ENCODE peak calls at places on chromosomes 3 and 15, in five cellular contexts. S is stimulated activated naive B cell treated with anti-CD40 and anti-IgM and Interleukin-4, amounts not matched to agents 10 μg/mL and 1 μg/mL and 100 μg/mL, for 72 hours; U is left colon; R is ovary; G is activated CD4-positive, alpha-beta T cell treated with anti-CD3 and anti-CD28 coated beads for 36 hours. J is an unnamed sample.

GRCh38 chr15:38893920-38894259 is 329.3 kb upstream of the RASGRP1 start:
- DNase-seq in U (no peak), G (no peak), S (no peak), R (no peak), J (no peak)

GRCh38 chr15:74655424-74655823 is 39.8 kb downstream of the CLK3 start:
- DNase-seq in G (peak; percentile 25), R (no peak), S (no peak), U (no peak), J (no peak)

GRCh38 chr15:38526158-38526557 is 38.5 kb downstream of the RASGRP1 start:
- DNase-seq in U (no peak), R (no peak), G (no peak), S (no peak), J (no peak)

GRCh38 chr15:89341316-89342005 is 6.8 kb upstream of the POLG start:
- DNase-seq in G (no peak), S (no peak), U (no peak), R (no peak), J (no peak)

GRCh38 chr3:193714523-193715137 is 121.6 kb downstream of the OPA1 start:
- DNase-seq in R (no peak), U (no peak), G (no peak), S (no peak), J (no peak)

GRCh38 chr3:60956729-60957128 is 294.5 kb downstream of the FHIT start:
- DNase-seq in R (no peak), S (no peak), G (no peak), U (no peak), J (no peak)

GRCh38 chr15:65778269-65778668 is 13.8 kb downstream of the DENND4A start:
- DNase-seq in G (no peak), R (no peak), S (no peak), U (no peak), J (no peak)

GRCh38 chr3:4065080-4065479 is 238.1 kb upstream of the SETMAR start:
- DNase-seq in U (no peak), R (no peak), S (no peak), G (no peak), J (no peak)

GRCh38 chr3:129312021-129312639 is 33.5 kb downstream of the HMCES start:
- DNase-seq in U (no peak), S (no peak), R (no peak), G (peak; percentile 36), J (no peak)

GRCh38 chr15:95659646-95660045 is 670.9 kb upstream of the NR2F2 start:
- DNase-seq in U (no peak), R (peak; percentile 37), G (no peak), S (no peak), J (no peak)

GRCh38 chr15:35117508-35118280 is 32.6 kb upstream of the NANOGP8 start:
- DNase-seq in U (no peak), R (no peak), S (no peak), G (no peak), J (no peak)

GRCh38 chr15:89760303-89761008 is 9.4 kb upstream of the MESP1 start:
- DNase-seq in S (peak; percentile 57), R (peak; percentile 66), G (peak; percentile 85), U (peak; percentile 71), J (peak; percentile 84)

GRCh38 chr3:36893137-36893557 is 51.7 kb downstream of the TRANK1 start:
- DNase-seq in R (no peak), U (no peak), G (peak; percentile 39), S (no peak), J (peak; percentile 55)

GRCh38 chr3:14352002-14352627 is 50.3 kb upstream of the SLC6A6 start:
- DNase-seq in S (no peak), R (no peak), U (no peak), G (peak; percentile 35), J (no peak)

GRCh38 chr15:74869726-74870407 is 3.3 kb downstream of the SCAMP2 start:
- DNase-seq in U (peak; percentile 87), S (peak; percentile 72), R (no peak), G (peak; percentile 69), J (peak; percentile 65)

GRCh38 chr3:73255609-73256029 is 194.2 kb downstream of the EBLN2 start:
- DNase-seq in G (no peak), R (no peak), S (no peak), U (peak; percentile 43), J (peak; percentile 50)

J was measured in mucosa of gallbladder.